ENCODE peak calls at places on chromosome 1, in seven cellular contexts. H, C, I, Y, D, L and J are unnamed samples.

GRCh38 chr1:150582371-150582770 is 3.0 kb upstream of the MCL1 start:
- DNase-seq in H (no peak), I (no peak), D (peak; percentile 17), Y (no peak), L (no peak), C (no peak), J (peak; percentile 37)

GRCh38 chr1:155934933-155935590 is 849 bp upstream of the KHDC4 start:
- DNase-seq in Y (no peak), H (no peak), I (peak; percentile 85), L (no peak), C (no peak), D (no peak), J (no peak)

GRCh38 chr1:243455760-243456651 is 200.2 kb downstream of the SDCCAG8 start:
- DNase-seq in Y (no peak), D (no peak), L (no peak), C (no peak), H (no peak), I (no peak), J (no peak)

GRCh38 chr1:119933397-119933796 is 37.1 kb upstream of the ADAM30 start:
- DNase-seq in H (no peak), Y (no peak), C (no peak), L (no peak), D (no peak), I (no peak), J (no peak)

GRCh38 chr1:229479660-229480399 is 28.3 kb downstream of the NUP133 start:
- DNase-seq in H (no peak), D (no peak), I (no peak), C (no peak), L (no peak), Y (no peak), J (no peak)

GRCh38 chr1:19054216-19054615 is 97.7 kb upstream of the IFFO2 start:
- DNase-seq in I (no peak), D (no peak), H (no peak), Y (no peak), C (no peak), L (no peak), J (no peak)

GRCh38 chr1:214552174-214552608 is 789 bp upstream of the PTPN14 start:
- DNase-seq in D (peak; percentile 80), I (peak; percentile 88), Y (peak; percentile 40), L (no peak), H (peak; percentile 65), C (no peak), J (peak; percentile 88)

GRCh38 chr1:201896951-201897391 is 8.3 kb downstream of the SHISA4 start:
- DNase-seq in Y (no peak), H (no peak), I (no peak), D (peak; percentile 80), C (no peak), L (no peak), J (peak; percentile 22)

GRCh38 chr1:57258616-57259330 is 165.1 kb downstream of the DAB1 start:
- DNase-seq in I (peak; percentile 46), L (no peak), H (no peak), D (peak; percentile 50), Y (no peak), C (no peak), J (peak; percentile 0)

GRCh38 chr1:46804926-46805325 is 6.1 kb downstream of the CYP4B1 start:
- DNase-seq in H (no peak), L (no peak), Y (no peak), C (no peak), D (no peak), I (peak; percentile 67), J (no peak)

GRCh38 chr1:61536174-61536573 is 188.8 kb downstream of the TM2D1 start:
- DNase-seq in C (no peak), I (no peak), H (no peak), Y (no peak), L (no peak), D (no peak), J (no peak)

GRCh38 chr1:174262747-174263241 is 103.5 kb downstream of the RABGAP1L start:
- DNase-seq in Y (no peak), D (peak; percentile 70), L (no peak), C (no peak), I (peak; percentile 66), H (peak; percentile 76), J (peak; percentile 74)

GRCh38 chr1:97063532-97063931 is 341.9 kb downstream of the PTBP2 start:
- DNase-seq in C (no peak), D (no peak), H (no peak), L (no peak), I (no peak), Y (no peak), J (peak; percentile 9)

GRCh38 chr1:84435159-84435558 is 36.9 kb downstream of the DNASE2B start:
- DNase-seq in D (no peak), C (no peak), L (no peak), Y (no peak), I (peak; percentile 11), H (no peak), J (no peak)

GRCh38 chr1:14707774-14708450 is 109.4 kb downstream of the KAZN start:
- DNase-seq in D (no peak), L (no peak), H (peak; percentile 20), C (no peak), I (peak; percentile 20), Y (no peak), J (no peak)

GRCh38 chr1:112735752-112736151 is 20.6 kb upstream of the PPM1J start:
- DNase-seq in H (peak; percentile 69), C (no peak), Y (no peak), I (peak; percentile 94), L (no peak), D (peak; percentile 83), J (peak; percentile 33)

GRCh38 chr1:75124510-75124909 is 9.7 kb upstream of the LHX8 start:
- DNase-seq in Y (no peak), L (no peak), I (no peak), D (no peak), H (no peak), C (no peak), J (no peak)